ENCODE peak calls at places on chromosomes 11 and 22, in five cellular contexts. R is lung, L is A549, K is lower lobe of right lung, G is aorta. D is an unnamed sample. For H3K4me1, the result is how much of the 10 kb centered on the place peaks cover.

GRCh38 chr11:11845066-11845465 is 3.3 kb downstream of the USP47 start:
- DNase-seq in K (no peak), G (no peak), L (no peak), R (no peak), D (no peak)

GRCh38 chr22:48576333-48577013 is 1251.2 kb downstream of the BRD1 start:
- DNase-seq in L (peak), K (peak), G (peak), R (no peak), D (no peak)

GRCh38 chr11:74739546-74740270 is 8.5 kb upstream of the CHRDL2 start:
- DNase-seq in R (peak), G (peak), L (peak), K (no peak), D (no peak)

GRCh38 chr22:47303161-47303890 is 540.9 kb downstream of the TBC1D22A start:
- DNase-seq in G (no peak), L (no peak), K (no peak), R (no peak), D (peak)

GRCh38 chr11:70112017-70112434 is 33.9 kb downstream of the ANO1 start:
- DNase-seq in L (no peak), R (no peak), G (no peak), K (no peak), D (no peak)

GRCh38 chr11:13140028-13140870 is 131.1 kb downstream of the RASSF10 start:
- DNase-seq in L (peak), R (peak), G (no peak), K (peak), D (peak)

GRCh38 chr11:91293119-91293518 is 931.5 kb upstream of the FAT3 start:
- DNase-seq in R (no peak), K (no peak), L (no peak), G (no peak), D (no peak)

GRCh38 chr11:16217631-16218030 is 138.7 kb downstream of the SOX6 start:
- DNase-seq in R (no peak), K (no peak), L (no peak), G (no peak), D (no peak)

GRCh38 chr22:35376728-35377472 is 4.0 kb upstream of the HMOX1 start:
- DNase-seq in G (peak), R (peak), L (peak), K (peak), D (peak)

GRCh38 chr11:130175898-130176297 is 16.3 kb downstream of the ST14 start:
- DNase-seq in K (no peak), L (no peak), R (no peak), G (no peak), D (no peak)

GRCh38 chr11:2213890-2214526 is 42.4 kb upstream of the TH start:
- DNase-seq in L (no peak), G (no peak), R (peak), K (no peak), D (peak)

GRCh38 chr22:42967005-42967404 is 47.9 kb downstream of the PACSIN2 start:
- DNase-seq in L (no peak), K (no peak), R (no peak), G (no peak), D (no peak)

GRCh38 chr11:129018991-129019390 is 76.3 kb upstream of the TP53AIP1 start:
- DNase-seq in R (no peak), K (no peak), L (no peak), G (no peak), D (no peak)

GRCh38 chr11:118918128-118918685 is 7.5 kb downstream of the BCL9L start:
- DNase-seq in K (peak), L (no peak), R (peak), G (peak), D (peak)

GRCh38 chr11:122983438-122984185 is 2.0 kb upstream of the BSX start:
- DNase-seq in G (no peak), K (no peak), L (no peak), R (no peak), D (no peak)

GRCh38 chr22:45997775-45998637 is 21.0 kb upstream of the WNT7B start:
- DNase-seq in G (no peak), L (no peak), R (no peak), K (peak), D (no peak)

GRCh38 chr11:125162743-125163142 is 1.8 kb upstream of the PKNOX2 start:
- DNase-seq in K (no peak), L (no peak), G (no peak), R (no peak), D (no peak)

DNA sequence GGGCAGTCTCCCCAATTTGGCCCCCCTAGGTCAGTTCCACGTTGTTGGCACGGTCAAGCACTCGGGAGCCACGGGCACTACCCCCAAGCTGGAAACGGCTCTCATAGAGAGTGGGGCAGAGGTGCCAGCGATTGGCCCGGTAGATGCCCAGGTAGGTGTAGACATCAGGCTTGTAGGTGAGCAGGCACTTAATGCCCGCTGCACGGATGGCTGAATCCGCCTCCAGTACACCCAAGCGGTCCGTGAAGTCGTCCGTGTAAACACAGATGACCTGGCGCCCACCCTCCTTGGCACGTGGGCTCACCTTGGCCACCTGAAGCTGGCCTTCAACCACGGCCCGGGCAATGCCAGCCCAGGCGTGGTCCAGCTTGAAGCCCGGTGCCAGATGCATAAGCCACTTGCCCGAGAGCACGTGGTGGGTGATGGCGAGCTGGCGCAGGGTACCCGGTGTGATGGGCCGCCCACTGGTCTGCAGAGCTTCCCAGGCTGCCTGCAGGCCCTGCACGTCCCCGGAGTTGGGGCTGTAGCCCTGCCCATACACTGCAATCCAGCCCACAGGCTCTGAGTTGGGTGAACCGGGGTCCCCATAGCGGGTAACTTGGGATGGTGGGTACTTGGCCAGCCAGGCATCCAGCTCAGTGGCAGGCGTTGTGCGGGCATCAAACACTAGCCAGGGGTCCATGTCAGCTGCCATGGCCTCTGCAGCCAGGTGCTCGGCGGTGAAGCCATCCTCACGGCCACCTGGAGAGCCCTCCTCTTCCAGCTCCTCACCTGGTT is 1.2 kb downstream of the C11orf68 start:
- DNase-seq in R (no peak), G (no peak), K (no peak), L (no peak), D (no peak)
- H3K4me1 ChIP-seq in R (under half), G (under half), K (half or more), L (half or more), D (half or more)

GRCh38 chr22:49855491-49855911 is 1.9 kb downstream of the ZBED4 start:
- DNase-seq in K (no peak), R (no peak), L (no peak), G (no peak), D (no peak)

GRCh38 chr22:49850959-49851815 is 2.5 kb upstream of the ZBED4 start:
- DNase-seq in G (no peak), K (no peak), R (no peak), L (no peak), D (no peak)

GRCh38 chr22:49850021-49850911 is 3.4 kb upstream of the ZBED4 start:
- DNase-seq in R (no peak), K (no peak), G (no peak), L (no peak), D (no peak)

GRCh38 chr22:49853981-49854791 is 542 bp downstream of the ZBED4 start:
- DNase-seq in R (no peak), K (peak), L (no peak), G (peak), D (no peak)

DNA sequence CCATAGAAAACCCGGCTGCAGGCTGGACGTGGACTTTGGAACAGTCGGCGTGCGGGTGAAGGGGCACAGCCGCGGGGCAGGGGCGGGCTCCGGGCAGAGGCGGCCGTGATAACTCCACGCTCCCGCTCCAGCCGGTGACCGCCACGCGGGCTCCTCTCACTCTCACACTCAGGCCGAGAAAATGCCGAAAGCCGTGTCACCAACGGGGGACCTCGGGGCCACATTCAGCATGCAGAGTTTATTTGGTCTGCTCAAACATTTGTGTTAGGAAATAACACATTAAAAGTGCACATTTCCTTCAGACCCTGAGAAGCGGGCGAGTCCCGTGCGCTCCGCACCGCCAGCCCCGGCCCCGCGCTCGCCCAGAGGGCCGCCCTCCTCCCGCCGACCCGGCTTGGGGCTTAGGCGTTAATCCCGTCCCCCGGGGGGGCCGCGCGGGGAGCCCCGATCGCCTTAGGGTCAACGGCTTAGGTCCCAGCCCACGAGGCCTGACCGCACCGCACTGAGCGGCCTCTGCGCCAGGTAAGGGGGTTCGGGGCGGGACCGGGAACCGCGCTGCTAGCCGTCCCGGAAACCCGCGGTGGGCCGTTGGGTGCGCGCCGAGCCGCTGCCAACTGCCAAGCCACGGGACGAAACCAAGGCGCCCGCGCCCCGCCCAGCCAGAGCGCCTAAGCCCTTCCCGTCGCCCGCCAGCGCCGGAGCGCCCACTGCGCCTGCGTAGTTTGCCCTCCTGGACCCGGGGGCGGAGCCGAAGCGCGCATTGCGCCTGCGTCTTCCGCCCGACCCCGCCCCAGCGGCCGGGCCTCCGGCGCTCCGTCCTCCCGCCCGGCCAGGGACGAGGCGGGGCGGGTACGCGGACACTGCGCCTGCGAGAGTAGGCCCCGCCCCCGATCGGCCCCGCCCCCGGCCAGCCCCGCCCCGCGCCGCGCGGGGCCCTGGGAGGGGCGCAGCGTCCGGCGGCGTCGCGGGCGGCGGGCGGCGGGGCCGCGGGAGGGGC is at the start of gene ZBED4:
- DNase-seq in R (peak), K (peak), L (peak), G (peak), D (peak)
- H3K4me1 ChIP-seq in R (under half), K (under half), L (under half), G (under half), D (under half)

GRCh38 chr22:40603088-40603605 is 33.4 kb downstream of the MRTFA start:
- DNase-seq in L (no peak), K (no peak), R (no peak), G (no peak), D (no peak)

GRCh38 chr22:40605676-40606250 is 30.8 kb downstream of the MRTFA start:
- DNase-seq in R (no peak), G (no peak), L (no peak), K (no peak), D (no peak)

GRCh38 chr22:40599731-40600130 is 36.8 kb downstream of the MRTFA start:
- DNase-seq in R (no peak), G (no peak), K (no peak), L (no peak), D (no peak)

GRCh38 chr22:40606306-40606705 is 30.2 kb downstream of the MRTFA start:
- DNase-seq in G (no peak), L (no peak), K (no peak), R (no peak), D (no peak)

GRCh38 chr22:40602231-40602630 is 34.3 kb downstream of the MRTFA start:
- DNase-seq in G (no peak), K (no peak), L (no peak), R (no peak), D (no peak)
- H3K4me1 ChIP-seq in G (under half), K (under half), L (half or more), R (under half), D (under half)

DNA sequence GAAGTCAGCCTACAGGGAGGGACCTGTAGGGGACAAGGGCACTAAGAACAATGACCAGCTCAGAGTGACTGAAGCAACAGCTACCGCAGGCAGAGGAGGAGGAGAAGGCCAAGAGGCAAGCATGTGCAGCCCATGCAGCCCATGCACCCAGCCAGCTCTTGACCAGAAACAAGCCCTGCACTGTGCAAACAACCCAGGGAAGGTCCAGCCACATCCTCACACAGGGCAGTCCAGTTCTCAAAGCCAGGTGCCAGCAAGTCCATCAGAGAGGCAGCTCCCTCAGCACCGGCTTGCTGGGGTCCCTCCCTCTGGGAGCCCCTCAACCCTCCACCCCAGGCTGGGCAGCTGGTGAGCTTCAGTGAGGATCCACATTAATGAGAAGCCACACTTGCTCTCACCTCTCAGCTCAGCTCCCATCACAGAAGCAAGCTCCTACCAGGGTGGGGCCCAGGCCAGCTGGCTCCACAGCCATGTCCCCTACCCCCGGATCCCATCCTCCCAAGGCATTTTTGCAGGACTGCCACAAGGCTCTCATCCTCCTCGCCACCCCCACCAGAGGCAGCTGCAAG is 7.1 kb downstream of the DGCR2 start:
- DNase-seq in R (no peak), G (no peak), L (no peak), K (no peak), D (no peak)
- H3K4me1 ChIP-seq in R (under half), G (under half), L (under half), K (half or more), D (half or more)

GRCh38 chr11:9799901-9800300 is 136.0 kb downstream of the SWAP70 start:
- DNase-seq in L (no peak), R (no peak), G (no peak), K (no peak), D (no peak)
- H3K4me1 ChIP-seq in L (under half), R (under half), G (under half), K (under half), D (under half)

GRCh38 chr11:9992306-9992705 is 301.7 kb downstream of the SBF2 start:
- DNase-seq in L (no peak), K (no peak), G (no peak), R (no peak), D (no peak)

GRCh38 chr11:9990221-9990973 is 303.6 kb downstream of the SBF2 start:
- DNase-seq in L (no peak), K (no peak), R (no peak), G (no peak), D (no peak)
- H3K4me1 ChIP-seq in L (under half), K (under half), R (under half), G (under half), D (under half)

DNA sequence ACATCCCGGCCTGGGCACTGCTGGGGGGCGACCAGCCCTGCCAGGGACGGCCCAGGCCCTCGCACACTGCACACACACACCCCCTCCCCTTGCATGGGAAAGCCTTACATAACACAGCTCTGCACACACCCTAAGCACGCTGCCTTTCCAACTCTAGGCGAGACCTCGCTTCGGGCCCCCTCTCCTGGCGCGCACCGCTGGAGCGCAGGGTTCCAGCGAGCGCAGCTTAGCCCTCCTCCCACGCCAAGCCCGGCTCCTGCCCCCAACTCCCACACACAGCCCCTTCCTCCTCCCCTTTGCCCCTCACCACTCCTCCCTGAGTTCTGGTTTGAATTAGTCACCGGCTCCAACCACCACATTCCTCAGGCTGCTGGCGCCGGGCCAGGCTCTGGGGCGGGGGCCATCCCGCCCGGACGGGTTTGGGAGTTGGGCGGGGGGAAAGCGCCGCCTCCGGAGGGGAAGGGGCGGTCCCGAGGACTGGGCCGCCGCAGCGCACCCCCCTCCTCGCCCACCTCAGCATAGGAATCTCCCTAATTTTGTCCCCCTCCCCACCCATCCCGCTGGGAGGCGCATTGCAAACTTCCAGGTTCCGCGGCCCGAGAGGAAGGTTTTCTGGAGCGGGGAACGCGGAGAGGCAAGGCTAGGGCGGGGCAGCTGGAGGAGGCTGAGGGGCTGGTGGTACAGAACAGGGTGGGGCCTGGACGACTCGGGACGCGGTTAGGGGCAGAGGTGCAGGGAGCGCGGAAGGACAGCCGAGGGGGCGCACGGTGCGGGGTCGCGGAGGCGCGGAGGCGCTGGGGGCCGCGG is 966 bp downstream of the AHNAK start:
- DNase-seq in L (peak), G (peak), K (peak), R (peak), D (peak)
- H3K4me1 ChIP-seq in L (half or more), G (under half), K (half or more), R (under half), D (half or more)